ENCODE peak calls at places on chromosome 11, in seven cellular contexts. J, N, V, D, B, E and X are unnamed samples.

GRCh38 chr11:66126064-66126463 is 56.0 kb downstream of the PACS1 start:
- DNase-seq in J (no peak), N (no peak), V (no peak), D (no peak), B (no peak), E (no peak), X (no peak)

GRCh38 chr11:69213315-69213714 is 57.6 kb downstream of the SMIM38 start:
- DNase-seq in J (no peak), N (no peak), V (no peak), D (no peak), B (peak; percentile 26), E (no peak), X (no peak)

GRCh38 chr11:56670984-56671383 is 7.5 kb downstream of the OR5AR1 start:
- DNase-seq in J (no peak), N (no peak), V (no peak), D (no peak), B (no peak), E (no peak), X (no peak)

GRCh38 chr11:68528630-68529029 is 68.1 kb downstream of the PPP6R3 start:
- DNase-seq in J (no peak), N (no peak), V (no peak), D (no peak), B (peak; percentile 60), E (peak; percentile 46), X (no peak)

GRCh38 chr11:2151500-2152257 is 9.3 kb downstream of the INS start:
- DNase-seq in J (peak; percentile 85), N (peak; percentile 67), V (peak; percentile 66), D (peak; percentile 75), B (peak; percentile 93), E (peak; percentile 85), X (peak; percentile 71)

GRCh38 chr11:132556316-132556715 is 976.0 kb downstream of the OPCML start:
- DNase-seq in J (no peak), N (no peak), V (no peak), D (no peak), B (no peak), E (no peak), X (no peak)

GRCh38 chr11:118921121-118921928 is 4.4 kb downstream of the BCL9L start:
- DNase-seq in J (peak; percentile 89), N (peak; percentile 75), V (peak; percentile 68), D (no peak), B (peak; percentile 70), E (peak; percentile 61), X (peak; percentile 95)

GRCh38 chr11:117037279-117037951 is 60.8 kb downstream of the SIK3 start:
- DNase-seq in J (no peak), N (no peak), V (no peak), D (no peak), B (no peak), E (no peak), X (no peak)

GRCh38 chr11:134863294-134863693 is 451.3 kb upstream of the B3GAT1 start:
- DNase-seq in J (no peak), N (no peak), V (no peak), D (no peak), B (no peak), E (no peak), X (no peak)

GRCh38 chr11:119168471-119169271 is at the start of gene NLRX1:
- DNase-seq in J (peak; percentile 86), N (peak; percentile 89), V (peak; percentile 58), D (peak; percentile 73), B (peak; percentile 93), E (peak; percentile 90), X (peak; percentile 96)

GRCh38 chr11:78289547-78290292 is 101.0 kb downstream of the USP35 start:
- DNase-seq in J (no peak), N (no peak), V (no peak), D (no peak), B (no peak), E (no peak), X (no peak)

GRCh38 chr11:70581991-70582885 is 183.9 kb downstream of the CTTN start:
- DNase-seq in J (no peak), N (no peak), V (no peak), D (no peak), B (no peak), E (no peak), X (no peak)

GRCh38 chr11:65180877-65181568 is 705 bp upstream of the CAPN1 start:
- DNase-seq in J (peak; percentile 77), N (peak; percentile 64), V (no peak), D (peak; percentile 29), B (peak; percentile 77), E (peak; percentile 73), X (peak; percentile 34)

GRCh38 chr11:62241095-62241494 is 944 bp upstream of the SCGB1D2 start:
- DNase-seq in J (no peak), N (no peak), V (no peak), D (no peak), B (no peak), E (no peak), X (no peak)

GRCh38 chr11:62242021-62242420 is at the start of gene SCGB1D2:
- DNase-seq in J (peak; percentile 50), N (peak; percentile 55), V (no peak), D (no peak), B (no peak), E (no peak), X (no peak)

DNA sequence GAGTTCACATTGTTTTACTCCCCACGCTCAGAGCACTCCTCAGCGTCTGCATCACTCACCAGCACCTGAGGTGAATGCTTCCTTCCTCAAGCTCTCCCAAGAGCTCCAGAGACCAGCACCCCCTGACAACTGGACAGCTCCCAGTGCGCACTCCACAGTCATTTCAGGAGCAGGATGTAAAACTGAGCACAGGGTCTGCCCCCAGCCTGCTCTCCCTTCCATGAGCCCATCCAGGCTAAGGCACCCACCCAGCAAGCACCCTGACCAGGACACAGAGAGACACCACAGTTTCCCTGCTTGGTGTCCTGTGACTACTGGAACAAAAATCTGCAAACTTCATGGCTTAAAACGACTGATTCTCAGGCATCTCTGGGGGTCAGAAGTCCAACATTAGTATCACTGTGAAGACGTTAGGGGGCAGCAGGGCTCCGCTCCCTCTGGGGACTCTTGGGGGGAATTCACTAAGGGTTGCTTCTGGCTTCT is 3.3 kb downstream of the SCGB1D2 start:
- DNase-seq in J (peak; percentile 29), N (no peak), V (no peak), D (no peak), B (no peak), E (no peak), X (no peak)
- TF ChIP-seq CTCF in J (peak; percentile 24), N (no peak), V (no peak), D (peak; percentile 50), B (no peak), E (no peak), X (no peak)

GRCh38 chr11:87368876-87369480 is 331.2 kb downstream of the TMEM135 start:
- DNase-seq in J (no peak), N (no peak), V (no peak), D (no peak), B (no peak), E (no peak), X (no peak)
- H3K4me3 ChIP-seq in J (no peak overlapping the region), N (no peak overlapping the region), V (no peak overlapping the region), D (no peak overlapping the region), B (no peak overlapping the region), E (no peak overlapping the region), X (no peak overlapping the region)

DNA sequence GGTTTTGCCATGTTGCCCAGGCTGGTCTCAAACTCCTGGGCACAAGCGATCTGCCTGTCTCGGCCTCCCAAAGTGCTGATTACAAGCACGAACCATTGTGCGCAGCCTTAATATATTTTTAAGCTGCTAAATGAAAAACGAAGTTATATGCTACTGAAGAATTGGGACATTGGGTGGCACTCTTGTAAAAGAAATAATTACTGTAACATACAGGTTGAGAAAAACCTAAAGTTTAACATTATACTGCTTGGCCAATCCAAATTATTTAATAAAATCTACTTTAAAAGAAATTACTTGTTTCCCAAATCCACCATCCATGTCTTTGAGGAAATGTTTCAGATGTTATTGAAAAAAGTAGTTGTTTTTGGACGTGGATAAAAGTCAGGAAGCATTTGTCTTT is 37.9 kb upstream of the ARHGAP32 start:
- DNase-seq in J (no peak), N (no peak), V (no peak), D (no peak), B (no peak), E (no peak), X (no peak)
- TF ChIP-seq POLR2A in J (no peak), N (no peak), V (no peak), D (no peak), B (no peak), E (no peak), X (no peak)

GRCh38 chr11:110296226-110297081 is at the start of gene RDX:
- DNase-seq in J (peak; percentile 79), N (peak; percentile 84), V (peak; percentile 38), D (peak; percentile 67), B (peak; percentile 75), E (peak; percentile 64), X (peak; percentile 63)
- TF ChIP-seq CTCF in J (no peak), N (no peak), V (peak; percentile 11), D (no peak), B (no peak), E (no peak), X (no peak)

DNA sequence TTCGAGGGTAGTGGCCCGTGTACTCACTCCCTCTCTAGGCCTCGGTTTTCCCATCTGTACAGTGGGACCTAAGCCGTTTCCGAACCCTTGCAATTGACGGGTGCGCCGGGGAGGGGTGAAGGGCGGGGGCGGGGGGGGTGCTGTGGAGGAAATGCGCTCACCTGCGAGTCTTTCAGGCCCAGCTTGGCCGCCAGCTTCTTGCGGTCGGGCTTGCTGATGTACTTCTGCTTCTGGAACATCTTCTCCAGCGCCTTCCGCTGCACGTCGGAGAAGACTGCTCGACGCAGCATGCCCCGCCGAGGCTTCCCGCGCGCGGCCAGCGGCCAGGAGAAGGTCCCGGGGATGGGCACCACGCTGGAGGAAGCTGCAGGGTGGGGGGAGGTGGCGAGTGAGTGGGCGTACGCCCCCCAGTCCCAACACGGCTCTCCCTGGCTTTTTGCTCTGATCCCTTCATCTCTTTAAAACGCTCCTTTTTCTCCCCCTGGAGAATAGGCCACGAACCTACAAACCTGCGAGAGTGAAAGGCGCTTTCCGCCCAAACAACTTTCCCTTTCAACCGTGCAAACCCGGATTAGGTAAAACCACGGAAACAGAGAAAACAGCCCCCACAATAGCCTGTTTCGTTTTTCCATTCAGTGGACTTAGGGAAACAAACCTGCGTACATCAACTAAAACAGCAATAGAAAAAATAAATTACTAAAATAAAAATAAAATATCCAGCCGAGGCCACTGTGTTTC is 3.2 kb downstream of the DBX1 start:
- DNase-seq in J (no peak), N (no peak), V (no peak), D (no peak), B (peak; percentile 78), E (peak; percentile 20), X (no peak)
- H3K4me3 ChIP-seq in J (peak overlapping the region; percentile 36), N (no peak overlapping the region), V (no peak overlapping the region), D (no peak overlapping the region), B (peak overlapping the region; percentile 30), E (peak overlapping the region; percentile 10), X (no peak overlapping the region)